ENCODE peak calls at places on chromosomes 16 and 17, in six cellular contexts. K is stimulated activated CD4-positive, alpha-beta T cell treated with anti-CD3 and anti-CD28 coated beads, TNF-alpha, amount 100 ng/mL, for 1 hour; R is upper lobe of left lung; S is IMR-90; V is stimulated activated CD8-positive, alpha-beta memory T cell treated with anti-CD3 and anti-CD28 coated beads, Interleukin-4, amount 100 ng/mL, for 4 hours; W is posterior cingulate gyrus. Q is an unnamed sample.
A peak's percentile ranks its signal among the peaks of the same experiment; 100 is the strongest.

GRCh38 chr16:1367486-1368174 is 15.9 kb downstream of the GNPTG start:
- DNase-seq in V (no peak), K (no peak), W (no peak), R (peak; percentile 58), S (no peak), Q (no peak)

GRCh38 chr16:29029168-29029994 is 44.5 kb downstream of the LAT start:
- DNase-seq in S (peak; percentile 98), V (peak; percentile 72), W (no peak), K (peak; percentile 17), R (peak; percentile 54), Q (peak; percentile 27)

GRCh38 chr16:50602531-50603205 is 54.5 kb downstream of the NKD1 start:
- DNase-seq in K (peak; percentile 32), S (no peak), W (no peak), R (no peak), V (no peak), Q (no peak)

GRCh38 chr16:79707867-79708266 is 107.3 kb upstream of the MAF start:
- DNase-seq in W (no peak), V (no peak), K (no peak), S (no peak), R (no peak), Q (peak; percentile 66)

GRCh38 chr17:69268442-69269068 is 39.9 kb upstream of the ABCA10 start:
- DNase-seq in W (no peak), V (no peak), S (no peak), R (no peak), K (no peak), Q (no peak)

GRCh38 chr17:13560935-13561334 is 40.8 kb downstream of the HS3ST3A1 start:
- DNase-seq in S (no peak), W (no peak), R (no peak), K (no peak), V (no peak), Q (no peak)

GRCh38 chr16:50272111-50272571 is 5.8 kb downstream of the ADCY7 start:
- DNase-seq in V (no peak), K (no peak), S (no peak), W (no peak), R (no peak), Q (no peak)

GRCh38 chr17:40457369-40457768 is 14.1 kb downstream of the IGFBP4 start:
- DNase-seq in R (no peak), K (no peak), S (no peak), W (no peak), V (no peak), Q (no peak)

Q was measured in uterus.